ENCODE peak calls at places on chromosomes 16 and 17, in five cellular contexts. U is HL-60, B is SK-N-SH, D is Panc1, V is spleen. P is an unnamed sample.

GRCh38 chr17:20008242-20009051 is 712 bp upstream of the SPECC1 start:
- DNase-seq in U (no peak), B (peak), D (no peak), V (peak), P (no peak)

GRCh38 chr16:85628651-85629050 is 15.5 kb downstream of the GSE1 start:
- DNase-seq in U (no peak), B (no peak), D (no peak), V (no peak), P (no peak)

GRCh38 chr17:74393323-74393942 is 26.1 kb downstream of the GPR142 start:
- DNase-seq in U (no peak), B (no peak), D (no peak), V (no peak), P (no peak)

GRCh38 chr16:35605921-35606320 is 2146.5 kb downstream of the TP53TG3F start:
- DNase-seq in U (no peak), B (no peak), D (no peak), V (no peak), P (no peak)

GRCh38 chr16:11029948-11030347 is 85.6 kb downstream of the CLEC16A start:
- DNase-seq in U (no peak), B (no peak), D (no peak), V (no peak), P (no peak)

GRCh38 chr17:75626496-75627038 is 6.7 kb upstream of the SMIM5 start:
- DNase-seq in U (no peak), B (peak), D (no peak), V (no peak), P (no peak)

GRCh38 chr16:71311553-71312158 is 22.5 kb upstream of the CMTR2 start:
- DNase-seq in U (no peak), B (peak), D (peak), V (no peak), P (no peak)

GRCh38 chr17:2892305-2892971 is 96.2 kb downstream of the RAP1GAP2 start:
- DNase-seq in U (no peak), B (peak), D (peak), V (no peak), P (no peak)

GRCh38 chr17:31318298-31319190 is 2.9 kb downstream of the EVI2A start:
- DNase-seq in U (peak), B (no peak), D (no peak), V (peak), P (peak)
- TF ChIP-seq POLR2AphosphoS5 in U (peak), B (no peak), D (no peak), V (no peak), P (peak)

GRCh38 chr17:82215972-82216300 is 3.3 kb upstream of the CCDC57 start:
- DNase-seq in U (no peak), B (peak), D (no peak), V (no peak), P (no peak)

GRCh38 chr17:82216301-82217119 is 3.9 kb upstream of the CCDC57 start:
- DNase-seq in U (peak), B (peak), D (no peak), V (peak), P (no peak)

GRCh38 chr17:82218349-82219075 is 5.9 kb upstream of the CCDC57 start:
- DNase-seq in U (no peak), B (peak), D (no peak), V (peak), P (no peak)

GRCh38 chr17:82217530-82218204 is 5.0 kb upstream of the CCDC57 start:
- DNase-seq in U (peak), B (peak), D (no peak), V (peak), P (no peak)

GRCh38 chr17:82217120-82217529 is 4.5 kb upstream of the CCDC57 start:
- DNase-seq in U (no peak), B (no peak), D (no peak), V (peak), P (no peak)
- TF ChIP-seq POLR2AphosphoS5 in U (no peak), B (no peak), D (no peak), V (no peak), P (no peak)

GRCh38 chr17:7560172-7561027 is 1.3 kb upstream of the SENP3 start:
- DNase-seq in U (peak), B (peak), D (no peak), V (no peak), P (peak)

GRCh38 chr17:7561589-7562207 is at the start of gene SENP3:
- DNase-seq in U (peak), B (peak), D (no peak), V (peak), P (peak)

GRCh38 chr17:7559307-7560171 is 989 bp downstream of the TNFSF13 start:
- DNase-seq in U (peak), B (no peak), D (no peak), V (no peak), P (peak)

GRCh38 chr17:7562208-7562605 is 488 bp downstream of the SENP3 start:
- DNase-seq in U (no peak), B (no peak), D (no peak), V (no peak), P (no peak)

GRCh38 chr17:7561028-7561575 is 617 bp upstream of the SENP3 start:
- DNase-seq in U (peak), B (peak), D (peak), V (peak), P (peak)
- TF ChIP-seq POLR2AphosphoS5 in U (no peak), B (no peak), D (no peak), V (no peak), P (no peak)

GRCh38 chr17:56771975-56772374 is 61.7 kb downstream of the C17orf67 start:
- DNase-seq in U (no peak), B (no peak), D (no peak), V (no peak), P (no peak)

GRCh38 chr17:56774650-56775049 is 59.1 kb downstream of the C17orf67 start:
- DNase-seq in U (no peak), B (no peak), D (no peak), V (no peak), P (no peak)

GRCh38 chr17:56771563-56771962 is 62.2 kb downstream of the C17orf67 start:
- DNase-seq in U (no peak), B (no peak), D (no peak), V (no peak), P (no peak)

GRCh38 chr17:56772442-56772841 is 61.3 kb downstream of the C17orf67 start:
- DNase-seq in U (no peak), B (no peak), D (no peak), V (no peak), P (no peak)

GRCh38 chr17:56773124-56773523 is 60.6 kb downstream of the C17orf67 start:
- DNase-seq in U (no peak), B (peak), D (no peak), V (no peak), P (no peak)
- TF ChIP-seq POLR2AphosphoS5 in U (no peak), B (no peak), D (no peak), V (no peak), P (no peak)

GRCh38 chr17:44820631-44821196 is 9.4 kb downstream of the GJC1 start:
- DNase-seq in U (no peak), B (no peak), D (peak), V (no peak), P (no peak)
- TF ChIP-seq POLR2AphosphoS5 in U (no peak), B (peak), D (no peak), V (no peak), P (no peak)

GRCh38 chr17:48630009-48630924 is 4.1 kb upstream of the HOXB9 start:
- DNase-seq in U (no peak), B (no peak), D (no peak), V (no peak), P (no peak)
- TF ChIP-seq POLR2AphosphoS5 in U (no peak), B (no peak), D (no peak), V (no peak), P (no peak)

P was measured in breast epithelium.